ENCODE peak calls at places on chromosome X, in nine cellular contexts. One of them, this sample, is unnamed.

GRCh38 chrX:154541896-154542722 is 4.5 kb downstream of the G6PD start:
- DNase-seq in Kasumi-1: peak
- DNase-seq in epithelial cell of prostate: no peak
- DNase-seq in head of caudate nucleus: peak
- DNase-seq in globus pallidus: peak
- DNase-seq in activated gamma-delta T cell treated with Interleukin-2 at 50 U/mL for 16 hours: peak
- DNase-seq in mesendoderm: peak
- DNase-seq in NAMALWA: no peak
- DNase-seq in iris pigment epithelial cell: peak
- DNase-seq in this sample: no peak

GRCh38 chrX:40104649-40105015 is 6.9 kb upstream of the BCOR start:
- DNase-seq in Kasumi-1: no peak
- DNase-seq in epithelial cell of prostate: no peak
- DNase-seq in head of caudate nucleus: peak
- DNase-seq in globus pallidus: no peak
- DNase-seq in activated gamma-delta T cell treated with Interleukin-2 at 50 U/mL for 16 hours: no peak
- DNase-seq in mesendoderm: peak
- DNase-seq in NAMALWA: peak
- DNase-seq in iris pigment epithelial cell: peak
- DNase-seq in this sample: no peak

GRCh38 chrX:2432298-2432863 is 68.4 kb downstream of the DHRSX start:
- DNase-seq in Kasumi-1: no peak
- DNase-seq in epithelial cell of prostate: no peak
- DNase-seq in head of caudate nucleus: no peak
- DNase-seq in globus pallidus: no peak
- DNase-seq in activated gamma-delta T cell treated with Interleukin-2 at 50 U/mL for 16 hours: no peak
- DNase-seq in mesendoderm: no peak
- DNase-seq in NAMALWA: peak
- DNase-seq in iris pigment epithelial cell: no peak
- DNase-seq in this sample: no peak

GRCh38 chrX:67692246-67692645 is 148.4 kb downstream of the AR start:
- DNase-seq in Kasumi-1: no peak
- DNase-seq in epithelial cell of prostate: no peak
- DNase-seq in head of caudate nucleus: no peak
- DNase-seq in globus pallidus: no peak
- DNase-seq in activated gamma-delta T cell treated with Interleukin-2 at 50 U/mL for 16 hours: no peak
- DNase-seq in mesendoderm: no peak
- DNase-seq in NAMALWA: no peak
- DNase-seq in iris pigment epithelial cell: peak
- DNase-seq in this sample: no peak

GRCh38 chrX:80807606-80808159 is 2.0 kb downstream of the BRWD3 start:
- DNase-seq in Kasumi-1: no peak
- DNase-seq in epithelial cell of prostate: no peak
- DNase-seq in head of caudate nucleus: no peak
- DNase-seq in globus pallidus: no peak
- DNase-seq in activated gamma-delta T cell treated with Interleukin-2 at 50 U/mL for 16 hours: no peak
- DNase-seq in mesendoderm: no peak
- DNase-seq in NAMALWA: peak
- DNase-seq in iris pigment epithelial cell: peak
- DNase-seq in this sample: peak

GRCh38 chrX:119755981-119756533 is 2.3 kb upstream of the SOWAHD start:
- DNase-seq in Kasumi-1: no peak
- DNase-seq in epithelial cell of prostate: no peak
- DNase-seq in head of caudate nucleus: no peak
- DNase-seq in globus pallidus: no peak
- DNase-seq in activated gamma-delta T cell treated with Interleukin-2 at 50 U/mL for 16 hours: peak
- DNase-seq in mesendoderm: no peak
- DNase-seq in NAMALWA: peak
- DNase-seq in iris pigment epithelial cell: no peak
- DNase-seq in this sample: no peak

GRCh38 chrX:16212436-16212835 is 45.2 kb downstream of the MAGEB17 start:
- DNase-seq in Kasumi-1: no peak
- DNase-seq in epithelial cell of prostate: no peak
- DNase-seq in head of caudate nucleus: no peak
- DNase-seq in globus pallidus: no peak
- DNase-seq in activated gamma-delta T cell treated with Interleukin-2 at 50 U/mL for 16 hours: no peak
- DNase-seq in mesendoderm: peak
- DNase-seq in NAMALWA: peak
- DNase-seq in iris pigment epithelial cell: peak
- DNase-seq in this sample: no peak

GRCh38 chrX:129772796-129773431 is 6.8 kb upstream of the SASH3 start:
- DNase-seq in Kasumi-1: peak
- DNase-seq in epithelial cell of prostate: no peak
- DNase-seq in head of caudate nucleus: peak
- DNase-seq in globus pallidus: peak
- DNase-seq in activated gamma-delta T cell treated with Interleukin-2 at 50 U/mL for 16 hours: peak
- DNase-seq in mesendoderm: no peak
- DNase-seq in NAMALWA: peak
- DNase-seq in iris pigment epithelial cell: no peak
- DNase-seq in this sample: peak

GRCh38 chrX:115966920-115967319 is 203.6 kb upstream of the AGTR2 start:
- DNase-seq in Kasumi-1: no peak
- DNase-seq in epithelial cell of prostate: no peak
- DNase-seq in head of caudate nucleus: no peak
- DNase-seq in globus pallidus: no peak
- DNase-seq in activated gamma-delta T cell treated with Interleukin-2 at 50 U/mL for 16 hours: no peak
- DNase-seq in mesendoderm: no peak
- DNase-seq in NAMALWA: no peak
- DNase-seq in iris pigment epithelial cell: no peak
- DNase-seq in this sample: no peak

GRCh38 chrX:96564595-96564994 is 120.0 kb upstream of the DIAPH2 start:
- DNase-seq in Kasumi-1: no peak
- DNase-seq in epithelial cell of prostate: no peak
- DNase-seq in head of caudate nucleus: no peak
- DNase-seq in globus pallidus: no peak
- DNase-seq in activated gamma-delta T cell treated with Interleukin-2 at 50 U/mL for 16 hours: no peak
- DNase-seq in mesendoderm: no peak
- DNase-seq in NAMALWA: no peak
- DNase-seq in iris pigment epithelial cell: no peak
- DNase-seq in this sample: no peak

GRCh38 chrX:22392176-22392814 is 119.6 kb downstream of the CBLL2 start:
- DNase-seq in Kasumi-1: no peak
- DNase-seq in epithelial cell of prostate: no peak
- DNase-seq in head of caudate nucleus: no peak
- DNase-seq in globus pallidus: no peak
- DNase-seq in activated gamma-delta T cell treated with Interleukin-2 at 50 U/mL for 16 hours: no peak
- DNase-seq in mesendoderm: no peak
- DNase-seq in NAMALWA: no peak
- DNase-seq in iris pigment epithelial cell: no peak
- DNase-seq in this sample: no peak

GRCh38 chrX:372856-373640 is 13.7 kb downstream of the PPP2R3B start:
- DNase-seq in Kasumi-1: no peak
- DNase-seq in epithelial cell of prostate: no peak
- DNase-seq in head of caudate nucleus: no peak
- DNase-seq in globus pallidus: no peak
- DNase-seq in activated gamma-delta T cell treated with Interleukin-2 at 50 U/mL for 16 hours: no peak
- DNase-seq in mesendoderm: no peak
- DNase-seq in NAMALWA: no peak
- DNase-seq in iris pigment epithelial cell: peak
- DNase-seq in this sample: no peak

GRCh38 chrX:118974088-118974907 is at the start of gene LONRF3:
- DNase-seq in Kasumi-1: peak
- DNase-seq in epithelial cell of prostate: no peak
- DNase-seq in head of caudate nucleus: peak
- DNase-seq in globus pallidus: peak
- DNase-seq in activated gamma-delta T cell treated with Interleukin-2 at 50 U/mL for 16 hours: peak
- DNase-seq in mesendoderm: no peak
- DNase-seq in NAMALWA: no peak
- DNase-seq in iris pigment epithelial cell: peak
- DNase-seq in this sample: peak

GRCh38 chrX:155877288-155877687 is 3.9 kb upstream of the VAMP7 start:
- DNase-seq in Kasumi-1: no peak
- DNase-seq in epithelial cell of prostate: no peak
- DNase-seq in head of caudate nucleus: no peak
- DNase-seq in globus pallidus: no peak
- DNase-seq in activated gamma-delta T cell treated with Interleukin-2 at 50 U/mL for 16 hours: no peak
- DNase-seq in mesendoderm: no peak
- DNase-seq in NAMALWA: no peak
- DNase-seq in iris pigment epithelial cell: no peak
- DNase-seq in this sample: no peak

GRCh38 chrX:74509989-74510388 is 88.7 kb downstream of the SLC16A2 start:
- DNase-seq in Kasumi-1: no peak
- DNase-seq in epithelial cell of prostate: no peak
- DNase-seq in head of caudate nucleus: no peak
- DNase-seq in globus pallidus: no peak
- DNase-seq in activated gamma-delta T cell treated with Interleukin-2 at 50 U/mL for 16 hours: no peak
- DNase-seq in mesendoderm: no peak
- DNase-seq in NAMALWA: no peak
- DNase-seq in iris pigment epithelial cell: no peak
- DNase-seq in this sample: no peak

GRCh38 chrX:36950495-36951253 is 57.5 kb upstream of the FAM47C start:
- DNase-seq in Kasumi-1: no peak
- DNase-seq in epithelial cell of prostate: no peak
- DNase-seq in head of caudate nucleus: no peak
- DNase-seq in globus pallidus: no peak
- DNase-seq in activated gamma-delta T cell treated with Interleukin-2 at 50 U/mL for 16 hours: no peak
- DNase-seq in mesendoderm: peak
- DNase-seq in NAMALWA: no peak
- DNase-seq in iris pigment epithelial cell: no peak
- DNase-seq in this sample: no peak

GRCh38 chrX:104852241-104852640 is 286.2 kb downstream of the IL1RAPL2 start:
- DNase-seq in Kasumi-1: no peak
- DNase-seq in epithelial cell of prostate: no peak
- DNase-seq in head of caudate nucleus: no peak
- DNase-seq in globus pallidus: no peak
- DNase-seq in activated gamma-delta T cell treated with Interleukin-2 at 50 U/mL for 16 hours: no peak
- DNase-seq in mesendoderm: no peak
- DNase-seq in NAMALWA: no peak
- DNase-seq in iris pigment epithelial cell: no peak
- DNase-seq in this sample: no peak

GRCh38 chrX:84219551-84219950 is 31.6 kb upstream of the RPS6KA6 start:
- DNase-seq in Kasumi-1: no peak
- DNase-seq in epithelial cell of prostate: peak
- DNase-seq in head of caudate nucleus: no peak
- DNase-seq in globus pallidus: no peak
- DNase-seq in activated gamma-delta T cell treated with Interleukin-2 at 50 U/mL for 16 hours: no peak
- DNase-seq in mesendoderm: peak
- DNase-seq in NAMALWA: no peak
- DNase-seq in iris pigment epithelial cell: no peak
- DNase-seq in this sample: peak

GRCh38 chrX:8346060-8346459 is 118.6 kb upstream of the VCX3B start:
- DNase-seq in Kasumi-1: no peak
- DNase-seq in epithelial cell of prostate: no peak
- DNase-seq in head of caudate nucleus: no peak
- DNase-seq in globus pallidus: no peak
- DNase-seq in activated gamma-delta T cell treated with Interleukin-2 at 50 U/mL for 16 hours: no peak
- DNase-seq in mesendoderm: no peak
- DNase-seq in NAMALWA: no peak
- DNase-seq in iris pigment epithelial cell: no peak
- DNase-seq in this sample: no peak